ENCODE peak calls at places on chromosomes 1 and 21, in eight cellular contexts. V, Y, W, X, M, N, B and A are unnamed samples.

GRCh38 chr1:180029524-180030130 is 75.0 kb downstream of the CEP350 start:
- DNase-seq in V (no peak), Y (no peak), W (no peak), X (no peak), M (no peak), N (no peak), B (no peak), A (no peak)

GRCh38 chr1:108560430-108561144 is 687 bp downstream of the EEIG2 start:
- DNase-seq in V (peak; percentile 66), Y (peak; percentile 80), W (peak; percentile 49), X (peak; percentile 72), M (peak; percentile 61), N (peak; percentile 34), B (peak; percentile 61), A (peak; percentile 39)

GRCh38 chr1:211606914-211607751 is 28.2 kb upstream of the SLC30A1 start:
- DNase-seq in V (no peak), Y (no peak), W (no peak), X (no peak), M (no peak), N (peak; percentile 52), B (peak; percentile 79), A (no peak)

GRCh38 chr1:230204852-230205251 is 137.8 kb downstream of the GALNT2 start:
- DNase-seq in V (peak; percentile 38), Y (no peak), W (no peak), X (no peak), M (no peak), N (no peak), B (peak; percentile 77), A (no peak)

GRCh38 chr1:23634840-23635642 is 56.6 kb upstream of the RPL11 start:
- DNase-seq in V (peak; percentile 59), Y (peak; percentile 77), W (peak; percentile 77), X (peak; percentile 77), M (peak; percentile 72), N (peak; percentile 49), B (no peak), A (peak; percentile 73)

GRCh38 chr1:14300991-14301703 is 297.3 kb upstream of the KAZN start:
- DNase-seq in V (peak; percentile 29), Y (no peak), W (peak; percentile 8), X (no peak), M (peak; percentile 60), N (no peak), B (peak; percentile 49), A (no peak)

GRCh38 chr1:115308969-115309368 is 29.1 kb downstream of the NGF start:
- DNase-seq in V (no peak), Y (no peak), W (no peak), X (no peak), M (no peak), N (no peak), B (no peak), A (no peak)

GRCh38 chr21:37383066-37383465 is 16.5 kb downstream of the DYRK1A start:
- DNase-seq in V (no peak), Y (peak; percentile 32), W (no peak), X (no peak), M (no peak), N (no peak), B (no peak), A (no peak)

GRCh38 chr1:85378526-85378925 is 86.4 kb downstream of the DDAH1 start:
- DNase-seq in V (no peak), Y (no peak), W (no peak), X (no peak), M (no peak), N (no peak), B (no peak), A (no peak)

GRCh38 chr1:51414811-51415210 is 84.4 kb upstream of the TTC39A start:
- DNase-seq in V (no peak), Y (no peak), W (no peak), X (no peak), M (no peak), N (no peak), B (no peak), A (no peak)

GRCh38 chr1:51418384-51418959 is 88.1 kb upstream of the TTC39A start:
- DNase-seq in V (no peak), Y (no peak), W (no peak), X (no peak), M (no peak), N (no peak), B (no peak), A (no peak)

GRCh38 chr1:51416910-51417309 is 86.5 kb upstream of the TTC39A start:
- DNase-seq in V (no peak), Y (no peak), W (no peak), X (no peak), M (no peak), N (no peak), B (no peak), A (no peak)

GRCh38 chr1:51417496-51418383 is 87.4 kb upstream of the TTC39A start:
- DNase-seq in V (peak; percentile 71), Y (no peak), W (no peak), X (no peak), M (no peak), N (no peak), B (no peak), A (no peak)

GRCh38 chr1:51415963-51416362 is 85.6 kb upstream of the TTC39A start:
- DNase-seq in V (no peak), Y (no peak), W (no peak), X (no peak), M (no peak), N (no peak), B (no peak), A (no peak)
- TF ChIP-seq CTCF in V (no peak), Y (no peak), W (no peak), X (no peak), M (no peak), N (no peak), B (no peak), A (no peak)

GRCh38 chr1:201260648-201261311 is 22.5 kb upstream of the PKP1 start:
- DNase-seq in V (no peak), Y (no peak), W (no peak), X (no peak), M (no peak), N (no peak), B (no peak), A (no peak)

GRCh38 chr1:201258763-201259230 is 24.5 kb upstream of the PKP1 start:
- DNase-seq in V (no peak), Y (no peak), W (no peak), X (no peak), M (no peak), N (no peak), B (no peak), A (peak; percentile 50)

GRCh38 chr1:201259476-201260235 is 23.6 kb upstream of the PKP1 start:
- DNase-seq in V (peak; percentile 54), Y (peak; percentile 82), W (no peak), X (no peak), M (peak; percentile 60), N (no peak), B (no peak), A (peak; percentile 72)

GRCh38 chr1:201261771-201262547 is 21.3 kb upstream of the PKP1 start:
- DNase-seq in V (peak; percentile 18), Y (no peak), W (no peak), X (no peak), M (no peak), N (no peak), B (no peak), A (no peak)

DNA sequence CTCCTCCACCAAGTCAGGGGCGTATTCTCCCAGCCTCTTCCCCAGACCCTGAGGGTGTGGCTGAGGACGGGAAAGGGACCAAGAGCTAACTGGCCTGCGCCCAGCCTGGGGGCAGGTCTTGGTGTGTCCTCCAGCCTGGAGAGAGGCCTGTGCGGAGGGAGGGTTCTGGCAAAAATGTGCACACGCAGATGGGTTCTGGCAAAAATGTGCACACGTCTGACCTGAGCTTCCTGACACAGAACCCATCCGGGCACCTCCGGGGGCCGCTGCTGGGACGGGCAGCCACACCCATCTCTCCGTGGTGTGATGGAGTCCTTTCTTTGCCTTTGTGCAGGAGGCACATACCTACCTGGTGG is 23.1 kb upstream of the PKP1 start:
- DNase-seq in V (no peak), Y (no peak), W (no peak), X (no peak), M (no peak), N (no peak), B (no peak), A (no peak)
- H3K27me3 ChIP-seq in V (no peaks in the 10 kb centered on the region), Y (peaks cover 3% of the 10 kb centered on the region), W (peaks cover 29% of the 10 kb centered on the region), X (no peaks in the 10 kb centered on the region), M (peaks cover 8% of the 10 kb centered on the region), N (peaks cover 18% of the 10 kb centered on the region), B (peaks cover 20% of the 10 kb centered on the region), A (no peaks in the 10 kb centered on the region)

GRCh38 chr1:8817413-8818324 is at the start of gene RERE:
- DNase-seq in V (peak; percentile 92), Y (peak; percentile 93), W (peak; percentile 93), X (peak; percentile 97), M (peak; percentile 97), N (peak; percentile 95), B (peak; percentile 91), A (peak; percentile 98)
- TF ChIP-seq CTCF in V (no peak), Y (no peak), W (no peak), X (no peak), M (no peak), N (peak; percentile 10), B (no peak), A (no peak)

GRCh38 chr1:30648408-30649000 is 74.9 kb downstream of the MATN1 start:
- DNase-seq in V (no peak), Y (no peak), W (no peak), X (no peak), M (no peak), N (no peak), B (no peak), A (no peak)

GRCh38 chr1:30652151-30652915 is 71.1 kb downstream of the MATN1 start:
- DNase-seq in V (no peak), Y (peak; percentile 38), W (no peak), X (no peak), M (no peak), N (no peak), B (no peak), A (peak; percentile 62)

GRCh38 chr1:30650038-30650958 is 73.1 kb downstream of the MATN1 start:
- DNase-seq in V (no peak), Y (no peak), W (no peak), X (no peak), M (no peak), N (no peak), B (no peak), A (no peak)

GRCh38 chr1:30650959-30651320 is 72.4 kb downstream of the MATN1 start:
- DNase-seq in V (no peak), Y (no peak), W (no peak), X (no peak), M (no peak), N (no peak), B (no peak), A (no peak)

GRCh38 chr1:30649321-30649991 is 73.9 kb downstream of the MATN1 start:
- DNase-seq in V (no peak), Y (no peak), W (no peak), X (no peak), M (no peak), N (no peak), B (no peak), A (peak; percentile 58)
- H3K27me3 ChIP-seq in V (no peaks in the 10 kb centered on the region), Y (no peaks in the 10 kb centered on the region), W (peaks cover 58% of the 10 kb centered on the region), X (no peaks in the 10 kb centered on the region), M (peaks cover 9% of the 10 kb centered on the region), N (peaks cover 9% of the 10 kb centered on the region), B (peaks cover 15% of the 10 kb centered on the region), A (no peaks in the 10 kb centered on the region)

GRCh38 chr1:37177230-37177864 is 143.0 kb upstream of the GRIK3 start:
- DNase-seq in V (no peak), Y (peak; percentile 82), W (no peak), X (no peak), M (peak; percentile 46), N (peak; percentile 17), B (peak; percentile 53), A (no peak)
- TF ChIP-seq CTCF in V (no peak), Y (peak; percentile 73), W (peak; percentile 10), X (no peak), M (peak; percentile 26), N (peak; percentile 6), B (peak; percentile 32), A (no peak)